ENCODE peak calls at places on chromosome 14, in eight cellular contexts. H, S, K, Q, F, E, G and Y are unnamed samples.

GRCh38 chr14:88210426-88210825 is 112.6 kb downstream of the KCNK10 start:
- DNase-seq in H (no peak), S (no peak), K (no peak), Q (no peak), F (no peak), E (no peak), G (no peak), Y (no peak)

GRCh38 chr14:74591899-74592298 is 20.1 kb downstream of the LTBP2 start:
- DNase-seq in H (no peak), S (peak), K (no peak), Q (no peak), F (peak), E (peak), G (no peak), Y (no peak)

GRCh38 chr14:71371711-71372396 is 464.6 kb downstream of the PCNX1 start:
- DNase-seq in H (no peak), S (peak), K (no peak), Q (no peak), F (no peak), E (no peak), G (peak), Y (no peak)

GRCh38 chr14:64584185-64584584 is 34.4 kb downstream of the PPP1R36 start:
- DNase-seq in H (no peak), S (no peak), K (no peak), Q (no peak), F (no peak), E (no peak), G (no peak), Y (no peak)

GRCh38 chr14:74302160-74302628 is 540 bp downstream of the ABCD4 start:
- DNase-seq in H (no peak), S (peak), K (peak), Q (peak), F (no peak), E (no peak), G (peak), Y (peak)

GRCh38 chr14:89022274-89022673 is 197.8 kb downstream of the TTC8 start:
- DNase-seq in H (no peak), S (no peak), K (no peak), Q (no peak), F (no peak), E (no peak), G (no peak), Y (no peak)

GRCh38 chr14:38850664-38851063 is 252.4 kb downstream of the SEC23A start:
- DNase-seq in H (no peak), S (no peak), K (no peak), Q (no peak), F (no peak), E (no peak), G (no peak), Y (no peak)

GRCh38 chr14:78967111-78967809 is 797.1 kb downstream of the NRXN3 start:
- DNase-seq in H (no peak), S (peak), K (no peak), Q (no peak), F (no peak), E (no peak), G (no peak), Y (no peak)

GRCh38 chr14:53054457-53054856 is 98.7 kb downstream of the DDHD1 start:
- DNase-seq in H (no peak), S (peak), K (no peak), Q (no peak), F (no peak), E (no peak), G (no peak), Y (no peak)

GRCh38 chr14:103735815-103736545 is 20.4 kb downstream of the ZFYVE21 start:
- DNase-seq in H (peak), S (no peak), K (no peak), Q (no peak), F (no peak), E (peak), G (no peak), Y (no peak)

GRCh38 chr14:97703006-97703760 is 906.0 kb downstream of the VRK1 start:
- DNase-seq in H (no peak), S (no peak), K (peak), Q (no peak), F (no peak), E (no peak), G (peak), Y (no peak)

GRCh38 chr14:105490572-105491365 is at the start of gene TEDC1:
- DNase-seq in H (peak), S (peak), K (peak), Q (peak), F (peak), E (peak), G (peak), Y (peak)

DNA sequence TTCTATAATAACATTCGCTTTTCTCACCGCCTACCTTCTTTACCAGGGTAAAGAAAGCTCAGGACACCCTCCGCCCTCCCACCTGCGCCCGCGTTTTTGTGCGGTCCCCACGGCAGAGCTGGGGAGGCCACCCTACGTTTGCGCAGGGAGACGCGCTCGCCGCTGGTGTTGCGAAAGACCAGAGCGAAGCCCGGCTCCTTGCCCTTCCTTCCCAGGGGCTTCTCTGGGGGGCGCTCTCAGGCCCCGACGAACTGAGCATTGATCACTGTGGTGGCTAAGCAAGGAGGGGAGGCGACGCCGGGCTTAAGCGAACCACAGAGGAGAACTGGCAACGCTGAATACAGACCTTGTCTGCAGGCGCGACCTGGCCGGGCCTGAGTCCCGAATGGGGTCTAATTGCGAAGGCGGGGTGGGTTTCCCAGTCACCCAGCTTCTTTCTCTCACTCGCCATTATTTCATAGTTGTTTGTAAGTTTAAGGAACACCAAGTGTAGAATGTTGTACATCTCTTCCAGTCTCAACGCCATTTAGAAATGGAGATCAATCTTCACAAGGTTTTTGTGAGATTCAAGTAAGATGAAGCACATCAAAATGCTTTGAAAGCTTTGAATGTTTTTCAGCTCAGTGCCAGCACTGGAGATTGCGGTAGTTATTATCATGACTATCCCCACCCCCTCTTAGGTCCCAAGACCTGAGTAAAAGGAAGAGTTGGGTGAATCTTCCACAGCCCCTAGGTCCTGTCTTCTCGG is 1.7 kb upstream of the NKX2-1 start:
- DNase-seq in H (no peak), S (no peak), K (no peak), Q (no peak), F (no peak), E (no peak), G (no peak), Y (no peak)
- H3K4me3 ChIP-seq in H (peak), S (no peak), K (no peak), Q (no peak), F (no peak), E (peak), G (no peak), Y (no peak)

GRCh38 chr14:106846218-106846617 is 1319.8 kb downstream of the TMEM121 start:
- DNase-seq in H (no peak), S (no peak), K (no peak), Q (peak), F (no peak), E (no peak), G (no peak), Y (peak)
- H3K4me3 ChIP-seq in H (peak), S (no peak), K (no peak), Q (peak), F (no peak), E (no peak), G (no peak), Y (peak)

DNA sequence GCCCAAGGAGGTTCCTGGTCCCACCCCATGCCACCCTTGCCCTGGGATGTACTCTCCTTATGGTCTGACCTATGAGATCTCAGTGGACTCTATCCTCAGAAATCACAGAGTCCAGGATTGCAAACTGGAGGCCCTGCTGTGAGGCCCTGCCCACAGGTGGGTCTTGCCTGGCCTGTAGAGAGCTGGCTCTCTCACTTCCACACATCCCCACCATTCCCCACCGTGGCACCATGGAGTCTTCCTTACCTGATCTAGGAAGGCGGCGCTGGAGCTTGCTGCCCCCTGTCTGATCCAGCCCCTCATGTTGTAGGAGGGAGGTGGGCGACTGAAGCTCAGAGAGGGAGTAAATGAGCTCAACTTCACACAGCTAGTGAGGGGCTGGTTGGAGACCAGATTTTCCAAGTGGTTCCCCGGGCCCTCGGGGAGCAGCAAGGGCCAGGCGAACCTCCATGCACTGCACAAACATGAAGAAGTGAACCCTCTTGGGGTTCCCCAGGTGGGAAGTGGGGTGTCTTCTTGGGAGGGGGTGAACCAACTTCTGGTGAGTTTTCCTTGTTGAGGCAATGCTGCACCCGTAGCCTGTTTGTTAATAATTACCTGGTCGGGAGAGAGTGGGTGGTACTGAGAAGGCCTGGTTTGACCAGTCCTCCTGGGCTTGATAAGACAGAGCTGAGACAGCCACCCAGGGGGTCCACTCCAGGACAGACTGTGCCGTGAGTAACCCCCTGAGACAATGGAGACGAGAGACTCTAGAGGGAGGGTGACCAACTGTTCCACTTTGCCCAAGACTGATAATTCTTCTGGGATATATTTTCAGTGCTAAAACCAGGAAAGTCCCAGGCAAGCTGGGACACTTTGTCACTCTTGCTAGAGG is at the start of gene SERPINA4:
- DNase-seq in H (no peak), S (no peak), K (no peak), Q (no peak), F (no peak), E (no peak), G (no peak), Y (no peak)
- H3K4me3 ChIP-seq in H (no peak), S (no peak), K (no peak), Q (no peak), F (no peak), E (no peak), G (no peak), Y (no peak)

GRCh38 chr14:20631023-20631820 is 10.3 kb downstream of the OR6S1 start:
- DNase-seq in H (no peak), S (peak), K (peak), Q (no peak), F (no peak), E (no peak), G (peak), Y (no peak)
- H3K4me3 ChIP-seq in H (peak), S (peak), K (peak), Q (no peak), F (peak), E (peak), G (peak), Y (peak)

GRCh38 chr14:94180655-94181271 is 6.6 kb downstream of the PPP4R4 start:
- DNase-seq in H (no peak), S (peak), K (peak), Q (peak), F (no peak), E (no peak), G (peak), Y (peak)
- H3K4me3 ChIP-seq in H (peak), S (no peak), K (peak), Q (peak), F (no peak), E (no peak), G (peak), Y (peak)